ENCODE peak calls at places on chromosomes 1 and 21, in four cellular contexts. G, O, N and K are unnamed samples.

GRCh38 chr1:208631516-208631915 is 387.3 kb upstream of the PLXNA2 start:
- DNase-seq in G (no peak), O (no peak), N (no peak), K (no peak)

GRCh38 chr1:4083171-4084052 is 183.3 kb upstream of the C1orf174 start:
- DNase-seq in G (no peak), O (no peak), N (no peak), K (no peak)

GRCh38 chr1:176174108-176174507 is 33.0 kb downstream of the COP1 start:
- DNase-seq in G (no peak), O (no peak), N (no peak), K (no peak)

GRCh38 chr21:37520801-37521200 is 154.2 kb downstream of the DYRK1A start:
- DNase-seq in G (no peak), O (no peak), N (no peak), K (no peak)

GRCh38 chr1:92125204-92125603 is 45.1 kb downstream of the BTBD8 start:
- DNase-seq in G (no peak), O (no peak), N (no peak), K (no peak)

GRCh38 chr1:235898126-235898525 is 31.4 kb upstream of the LYST start:
- DNase-seq in G (no peak), O (no peak), N (peak), K (peak)

GRCh38 chr1:185463011-185463410 is 146.0 kb upstream of the IVNS1ABP start:
- DNase-seq in G (no peak), O (no peak), N (no peak), K (no peak)

GRCh38 chr1:39575191-39576015 is 1.2 kb downstream of the PABPC4 start:
- DNase-seq in G (peak), O (no peak), N (peak), K (peak)

GRCh38 chr1:51310871-51311613 is 19.3 kb downstream of the TTC39A start:
- DNase-seq in G (no peak), O (no peak), N (no peak), K (peak)

GRCh38 chr1:51842255-51842654 is 36.3 kb downstream of the NRDC start:
- DNase-seq in G (no peak), O (no peak), N (no peak), K (no peak)

GRCh38 chr1:76948846-76949245 is 81.6 kb downstream of the ST6GALNAC5 start:
- DNase-seq in G (no peak), O (no peak), N (no peak), K (no peak)

GRCh38 chr1:45834689-45835088 is 31.3 kb downstream of the MAST2 start:
- DNase-seq in G (no peak), O (no peak), N (no peak), K (no peak)